ENCODE peak calls at places on chromosomes 16 and 17, in nine cellular contexts. One of them, this sample, is unnamed.

GRCh38 chr17:82668631-82669099 is 20.4 kb upstream of the WDR45B start:
- DNase-seq in stimulated activated naive B cell treated with anti-CD40 and anti-IgM and Interleukin-4, amounts not matched to agents 10 μg/mL and 1 μg/mL and 100 μg/mL, for 72 hours: peak; percentile 56
- DNase-seq in NCI-H1930: no peak
- DNase-seq in T-cell: peak; percentile 29
- DNase-seq in H9: peak; percentile 91
- DNase-seq in stimulated activated CD4-positive, alpha-beta T cell treated with anti-CD3 and anti-CD28 coated beads, Interleukin-2, amount 100 ng/mL, for 24 hours: peak; percentile 33
- DNase-seq in smooth muscle cell of the brain vasculature: no peak
- DNase-seq in cardiac muscle cell: peak; percentile 85
- DNase-seq in activated CD8-positive, alpha-beta T cell treated with anti-CD3 and anti-CD28 coated beads for 36 hours: peak; percentile 71
- DNase-seq in this sample: peak; percentile 67

GRCh38 chr17:73278465-73279453 is 17.1 kb upstream of the CPSF4L start:
- DNase-seq in stimulated activated naive B cell treated with anti-CD40 and anti-IgM and Interleukin-4, amounts not matched to agents 10 μg/mL and 1 μg/mL and 100 μg/mL, for 72 hours: no peak
- DNase-seq in NCI-H1930: no peak
- DNase-seq in T-cell: no peak
- DNase-seq in H9: peak; percentile 31
- DNase-seq in stimulated activated CD4-positive, alpha-beta T cell treated with anti-CD3 and anti-CD28 coated beads, Interleukin-2, amount 100 ng/mL, for 24 hours: no peak
- DNase-seq in smooth muscle cell of the brain vasculature: no peak
- DNase-seq in cardiac muscle cell: peak; percentile 46
- DNase-seq in activated CD8-positive, alpha-beta T cell treated with anti-CD3 and anti-CD28 coated beads for 36 hours: no peak
- DNase-seq in this sample: no peak

GRCh38 chr16:69326172-69326873 is 4.1 kb downstream of the PDF start:
- DNase-seq in stimulated activated naive B cell treated with anti-CD40 and anti-IgM and Interleukin-4, amounts not matched to agents 10 μg/mL and 1 μg/mL and 100 μg/mL, for 72 hours: no peak
- DNase-seq in NCI-H1930: no peak
- DNase-seq in T-cell: no peak
- DNase-seq in H9: no peak
- DNase-seq in stimulated activated CD4-positive, alpha-beta T cell treated with anti-CD3 and anti-CD28 coated beads, Interleukin-2, amount 100 ng/mL, for 24 hours: no peak
- DNase-seq in smooth muscle cell of the brain vasculature: no peak
- DNase-seq in cardiac muscle cell: no peak
- DNase-seq in activated CD8-positive, alpha-beta T cell treated with anti-CD3 and anti-CD28 coated beads for 36 hours: no peak
- DNase-seq in this sample: no peak

GRCh38 chr17:35051183-35051578 is 12.3 kb downstream of the RFFL start:
- DNase-seq in stimulated activated naive B cell treated with anti-CD40 and anti-IgM and Interleukin-4, amounts not matched to agents 10 μg/mL and 1 μg/mL and 100 μg/mL, for 72 hours: no peak
- DNase-seq in NCI-H1930: no peak
- DNase-seq in T-cell: peak; percentile 51
- DNase-seq in H9: no peak
- DNase-seq in stimulated activated CD4-positive, alpha-beta T cell treated with anti-CD3 and anti-CD28 coated beads, Interleukin-2, amount 100 ng/mL, for 24 hours: peak; percentile 24
- DNase-seq in smooth muscle cell of the brain vasculature: no peak
- DNase-seq in cardiac muscle cell: no peak
- DNase-seq in activated CD8-positive, alpha-beta T cell treated with anti-CD3 and anti-CD28 coated beads for 36 hours: peak; percentile 45
- DNase-seq in this sample: no peak

GRCh38 chr17:30942311-30943079 is 20.8 kb downstream of the ADAP2 start:
- DNase-seq in stimulated activated naive B cell treated with anti-CD40 and anti-IgM and Interleukin-4, amounts not matched to agents 10 μg/mL and 1 μg/mL and 100 μg/mL, for 72 hours: no peak
- DNase-seq in NCI-H1930: no peak
- DNase-seq in T-cell: no peak
- DNase-seq in H9: no peak
- DNase-seq in stimulated activated CD4-positive, alpha-beta T cell treated with anti-CD3 and anti-CD28 coated beads, Interleukin-2, amount 100 ng/mL, for 24 hours: no peak
- DNase-seq in smooth muscle cell of the brain vasculature: no peak
- DNase-seq in cardiac muscle cell: no peak
- DNase-seq in activated CD8-positive, alpha-beta T cell treated with anti-CD3 and anti-CD28 coated beads for 36 hours: no peak
- DNase-seq in this sample: no peak

GRCh38 chr16:58306327-58306726 is 11.5 kb upstream of the PRSS54 start:
- DNase-seq in stimulated activated naive B cell treated with anti-CD40 and anti-IgM and Interleukin-4, amounts not matched to agents 10 μg/mL and 1 μg/mL and 100 μg/mL, for 72 hours: peak; percentile 13
- DNase-seq in NCI-H1930: no peak
- DNase-seq in T-cell: peak; percentile 51
- DNase-seq in H9: no peak
- DNase-seq in stimulated activated CD4-positive, alpha-beta T cell treated with anti-CD3 and anti-CD28 coated beads, Interleukin-2, amount 100 ng/mL, for 24 hours: peak; percentile 56
- DNase-seq in smooth muscle cell of the brain vasculature: no peak
- DNase-seq in cardiac muscle cell: no peak
- DNase-seq in activated CD8-positive, alpha-beta T cell treated with anti-CD3 and anti-CD28 coated beads for 36 hours: peak; percentile 81
- DNase-seq in this sample: peak; percentile 45

GRCh38 chr17:42669705-42670198 is 7.0 kb downstream of the PLEKHH3 start:
- DNase-seq in stimulated activated naive B cell treated with anti-CD40 and anti-IgM and Interleukin-4, amounts not matched to agents 10 μg/mL and 1 μg/mL and 100 μg/mL, for 72 hours: no peak
- DNase-seq in NCI-H1930: no peak
- DNase-seq in T-cell: no peak
- DNase-seq in H9: no peak
- DNase-seq in stimulated activated CD4-positive, alpha-beta T cell treated with anti-CD3 and anti-CD28 coated beads, Interleukin-2, amount 100 ng/mL, for 24 hours: no peak
- DNase-seq in smooth muscle cell of the brain vasculature: no peak
- DNase-seq in cardiac muscle cell: no peak
- DNase-seq in activated CD8-positive, alpha-beta T cell treated with anti-CD3 and anti-CD28 coated beads for 36 hours: no peak
- DNase-seq in this sample: no peak

GRCh38 chr16:3004781-3005284 is 7.9 kb upstream of the CLDN9 start:
- DNase-seq in stimulated activated naive B cell treated with anti-CD40 and anti-IgM and Interleukin-4, amounts not matched to agents 10 μg/mL and 1 μg/mL and 100 μg/mL, for 72 hours: no peak
- DNase-seq in NCI-H1930: no peak
- DNase-seq in T-cell: no peak
- DNase-seq in H9: peak; percentile 71
- DNase-seq in stimulated activated CD4-positive, alpha-beta T cell treated with anti-CD3 and anti-CD28 coated beads, Interleukin-2, amount 100 ng/mL, for 24 hours: no peak
- DNase-seq in smooth muscle cell of the brain vasculature: no peak
- DNase-seq in cardiac muscle cell: peak; percentile 79
- DNase-seq in activated CD8-positive, alpha-beta T cell treated with anti-CD3 and anti-CD28 coated beads for 36 hours: no peak
- DNase-seq in this sample: no peak

GRCh38 chr17:2542456-2542855 is 30.8 kb upstream of the METTL16 start:
- DNase-seq in stimulated activated naive B cell treated with anti-CD40 and anti-IgM and Interleukin-4, amounts not matched to agents 10 μg/mL and 1 μg/mL and 100 μg/mL, for 72 hours: peak; percentile 5
- DNase-seq in NCI-H1930: no peak
- DNase-seq in T-cell: no peak
- DNase-seq in H9: no peak
- DNase-seq in stimulated activated CD4-positive, alpha-beta T cell treated with anti-CD3 and anti-CD28 coated beads, Interleukin-2, amount 100 ng/mL, for 24 hours: no peak
- DNase-seq in smooth muscle cell of the brain vasculature: no peak
- DNase-seq in cardiac muscle cell: no peak
- DNase-seq in activated CD8-positive, alpha-beta T cell treated with anti-CD3 and anti-CD28 coated beads for 36 hours: peak; percentile 63
- DNase-seq in this sample: no peak

GRCh38 chr16:58502217-58502921 is 2.4 kb downstream of the NDRG4 start:
- DNase-seq in stimulated activated naive B cell treated with anti-CD40 and anti-IgM and Interleukin-4, amounts not matched to agents 10 μg/mL and 1 μg/mL and 100 μg/mL, for 72 hours: no peak
- DNase-seq in NCI-H1930: no peak
- DNase-seq in T-cell: no peak
- DNase-seq in H9: no peak
- DNase-seq in stimulated activated CD4-positive, alpha-beta T cell treated with anti-CD3 and anti-CD28 coated beads, Interleukin-2, amount 100 ng/mL, for 24 hours: no peak
- DNase-seq in smooth muscle cell of the brain vasculature: no peak
- DNase-seq in cardiac muscle cell: no peak
- DNase-seq in activated CD8-positive, alpha-beta T cell treated with anti-CD3 and anti-CD28 coated beads for 36 hours: peak; percentile 0
- DNase-seq in this sample: no peak

GRCh38 chr17:69501591-69502468 is 87.3 kb downstream of the MAP2K6 start:
- DNase-seq in stimulated activated naive B cell treated with anti-CD40 and anti-IgM and Interleukin-4, amounts not matched to agents 10 μg/mL and 1 μg/mL and 100 μg/mL, for 72 hours: no peak
- DNase-seq in NCI-H1930: no peak
- DNase-seq in T-cell: no peak
- DNase-seq in H9: peak; percentile 66
- DNase-seq in stimulated activated CD4-positive, alpha-beta T cell treated with anti-CD3 and anti-CD28 coated beads, Interleukin-2, amount 100 ng/mL, for 24 hours: no peak
- DNase-seq in smooth muscle cell of the brain vasculature: peak; percentile 46
- DNase-seq in cardiac muscle cell: peak; percentile 52
- DNase-seq in activated CD8-positive, alpha-beta T cell treated with anti-CD3 and anti-CD28 coated beads for 36 hours: peak; percentile 4
- DNase-seq in this sample: peak; percentile 39

GRCh38 chr17:40327244-40327666 is 18.3 kb downstream of the RARA start:
- DNase-seq in stimulated activated naive B cell treated with anti-CD40 and anti-IgM and Interleukin-4, amounts not matched to agents 10 μg/mL and 1 μg/mL and 100 μg/mL, for 72 hours: no peak
- DNase-seq in NCI-H1930: no peak
- DNase-seq in T-cell: no peak
- DNase-seq in H9: no peak
- DNase-seq in stimulated activated CD4-positive, alpha-beta T cell treated with anti-CD3 and anti-CD28 coated beads, Interleukin-2, amount 100 ng/mL, for 24 hours: no peak
- DNase-seq in smooth muscle cell of the brain vasculature: no peak
- DNase-seq in cardiac muscle cell: no peak
- DNase-seq in activated CD8-positive, alpha-beta T cell treated with anti-CD3 and anti-CD28 coated beads for 36 hours: no peak
- DNase-seq in this sample: no peak

GRCh38 chr17:62678214-62678919 is 50.9 kb downstream of the MRC2 start:
- DNase-seq in stimulated activated naive B cell treated with anti-CD40 and anti-IgM and Interleukin-4, amounts not matched to agents 10 μg/mL and 1 μg/mL and 100 μg/mL, for 72 hours: no peak
- DNase-seq in NCI-H1930: no peak
- DNase-seq in T-cell: no peak
- DNase-seq in H9: no peak
- DNase-seq in stimulated activated CD4-positive, alpha-beta T cell treated with anti-CD3 and anti-CD28 coated beads, Interleukin-2, amount 100 ng/mL, for 24 hours: no peak
- DNase-seq in smooth muscle cell of the brain vasculature: no peak
- DNase-seq in cardiac muscle cell: no peak
- DNase-seq in activated CD8-positive, alpha-beta T cell treated with anti-CD3 and anti-CD28 coated beads for 36 hours: no peak
- DNase-seq in this sample: no peak

GRCh38 chr17:79109584-79109983 is 35.0 kb downstream of the ENGASE start:
- DNase-seq in stimulated activated naive B cell treated with anti-CD40 and anti-IgM and Interleukin-4, amounts not matched to agents 10 μg/mL and 1 μg/mL and 100 μg/mL, for 72 hours: no peak
- DNase-seq in NCI-H1930: no peak
- DNase-seq in T-cell: no peak
- DNase-seq in H9: peak; percentile 61
- DNase-seq in stimulated activated CD4-positive, alpha-beta T cell treated with anti-CD3 and anti-CD28 coated beads, Interleukin-2, amount 100 ng/mL, for 24 hours: no peak
- DNase-seq in smooth muscle cell of the brain vasculature: no peak
- DNase-seq in cardiac muscle cell: no peak
- DNase-seq in activated CD8-positive, alpha-beta T cell treated with anti-CD3 and anti-CD28 coated beads for 36 hours: no peak
- DNase-seq in this sample: peak; percentile 34

GRCh38 chr17:74260525-74260850 is 13.5 kb upstream of the DNAI2 start:
- DNase-seq in stimulated activated naive B cell treated with anti-CD40 and anti-IgM and Interleukin-4, amounts not matched to agents 10 μg/mL and 1 μg/mL and 100 μg/mL, for 72 hours: no peak
- DNase-seq in NCI-H1930: no peak
- DNase-seq in T-cell: no peak
- DNase-seq in H9: peak; percentile 82
- DNase-seq in stimulated activated CD4-positive, alpha-beta T cell treated with anti-CD3 and anti-CD28 coated beads, Interleukin-2, amount 100 ng/mL, for 24 hours: no peak
- DNase-seq in smooth muscle cell of the brain vasculature: no peak
- DNase-seq in cardiac muscle cell: no peak
- DNase-seq in activated CD8-positive, alpha-beta T cell treated with anti-CD3 and anti-CD28 coated beads for 36 hours: no peak
- DNase-seq in this sample: no peak

GRCh38 chr16:78473031-78473699 is 373.7 kb downstream of the WWOX start:
- DNase-seq in stimulated activated naive B cell treated with anti-CD40 and anti-IgM and Interleukin-4, amounts not matched to agents 10 μg/mL and 1 μg/mL and 100 μg/mL, for 72 hours: no peak
- DNase-seq in NCI-H1930: no peak
- DNase-seq in T-cell: no peak
- DNase-seq in H9: no peak
- DNase-seq in stimulated activated CD4-positive, alpha-beta T cell treated with anti-CD3 and anti-CD28 coated beads, Interleukin-2, amount 100 ng/mL, for 24 hours: no peak
- DNase-seq in smooth muscle cell of the brain vasculature: no peak
- DNase-seq in cardiac muscle cell: no peak
- DNase-seq in activated CD8-positive, alpha-beta T cell treated with anti-CD3 and anti-CD28 coated beads for 36 hours: no peak
- DNase-seq in this sample: no peak

GRCh38 chr16:12267491-12267890 is 291.0 kb downstream of the SNX29 start:
- DNase-seq in stimulated activated naive B cell treated with anti-CD40 and anti-IgM and Interleukin-4, amounts not matched to agents 10 μg/mL and 1 μg/mL and 100 μg/mL, for 72 hours: no peak
- DNase-seq in NCI-H1930: no peak
- DNase-seq in T-cell: no peak
- DNase-seq in H9: no peak
- DNase-seq in stimulated activated CD4-positive, alpha-beta T cell treated with anti-CD3 and anti-CD28 coated beads, Interleukin-2, amount 100 ng/mL, for 24 hours: no peak
- DNase-seq in smooth muscle cell of the brain vasculature: no peak
- DNase-seq in cardiac muscle cell: no peak
- DNase-seq in activated CD8-positive, alpha-beta T cell treated with anti-CD3 and anti-CD28 coated beads for 36 hours: no peak
- DNase-seq in this sample: no peak